ENCODE peak calls at places on chromosomes 7 and 10, in five cellular contexts. C is A549, U is nucleus accumbens, E is NCI-H2081 treated with DMSO at 0.1 percent for 48 hours, R is B cell. W is an unnamed sample.

GRCh38 chr10:89391882-89392756 is at the start of gene IFIT1:
- DNase-seq in C (peak), R (peak), U (peak), E (no peak), W (peak)

GRCh38 chr7:67022501-67022900 is 25.9 kb downstream of the TYW1 start:
- DNase-seq in E (no peak), U (no peak), C (no peak), R (no peak), W (no peak)

GRCh38 chr10:6204341-6205191 is 1.8 kb downstream of the PFKFB3 start:
- DNase-seq in R (peak), C (peak), U (no peak), E (no peak), W (no peak)

GRCh38 chr10:114714281-114714741 is 56.2 kb upstream of the ABLIM1 start:
- DNase-seq in E (no peak), U (peak), R (no peak), C (peak), W (no peak)

GRCh38 chr10:76675951-76676587 is 961.5 kb downstream of the KCNMA1 start:
- DNase-seq in C (no peak), E (no peak), R (no peak), U (peak), W (no peak)

GRCh38 chr7:65216469-65216868 is 157.2 kb upstream of the ZNF92 start:
- DNase-seq in E (peak), R (peak), C (peak), U (no peak), W (no peak)

GRCh38 chr7:105685099-105685609 is 103.9 kb upstream of the EFCAB10 start:
- DNase-seq in E (no peak), C (no peak), R (no peak), U (no peak), W (no peak)

GRCh38 chr7:108480311-108480710 is 24.1 kb upstream of the NRCAM start:
- DNase-seq in C (no peak), R (no peak), E (no peak), U (no peak), W (no peak)

GRCh38 chr10:6275022-6275997 is 72.6 kb downstream of the PFKFB3 start:
- DNase-seq in U (peak), C (peak), E (no peak), R (peak), W (peak)

GRCh38 chr10:104548090-104548489 is 93.0 kb upstream of the SORCS3 start:
- DNase-seq in E (no peak), U (no peak), R (no peak), C (no peak), W (no peak)

GRCh38 chr7:87934699-87935372 is 785 bp downstream of the ADAM22 start:
- DNase-seq in E (no peak), C (peak), U (peak), R (peak), W (peak)

GRCh38 chr7:148275359-148275890 is 315.1 kb upstream of the C7orf33 start:
- DNase-seq in U (no peak), R (no peak), C (no peak), E (no peak), W (no peak)

GRCh38 chr10:90930070-90930837 is 9.4 kb upstream of the ANKRD1 start:
- DNase-seq in R (no peak), U (no peak), C (peak), E (no peak), W (no peak)

GRCh38 chr7:135375908-135376699 is 133.8 kb downstream of the CNOT4 start:
- DNase-seq in U (no peak), E (no peak), R (no peak), C (no peak), W (no peak)

GRCh38 chr7:4856336-4857056 is 5.3 kb downstream of the PAPOLB start:
- DNase-seq in C (no peak), E (no peak), R (no peak), U (no peak), W (no peak)

GRCh38 chr10:78648256-78648860 is 420.4 kb upstream of the ZMIZ1 start:
- DNase-seq in R (no peak), U (no peak), C (no peak), E (no peak), W (no peak)

GRCh38 chr7:11548532-11548931 is 283.5 kb downstream of the THSD7A start:
- DNase-seq in C (no peak), R (no peak), E (no peak), U (no peak), W (no peak)

GRCh38 chr7:140697447-140698143 is 1.1 kb downstream of the NDUFB2 start:
- DNase-seq in C (no peak), R (no peak), U (no peak), E (no peak), W (no peak)

GRCh38 chr10:11225935-11226334 is 208.3 kb downstream of the CELF2 start:
- DNase-seq in E (no peak), R (peak), C (no peak), U (no peak), W (peak)

GRCh38 chr10:26792780-26793495 is 67.8 kb downstream of the ABI1 start:
- DNase-seq in U (no peak), R (no peak), E (no peak), C (no peak), W (no peak)

GRCh38 chr10:101002456-101002855 is 2.8 kb downstream of the LZTS2 start:
- DNase-seq in R (no peak), C (no peak), E (no peak), U (no peak), W (no peak)

GRCh38 chr10:117476281-117476680 is 66.3 kb upstream of the EMX2 start:
- DNase-seq in E (no peak), C (no peak), R (no peak), U (no peak), W (no peak)

GRCh38 chr10:113753020-113753692 is 1.7 kb downstream of the PLEKHS1 start:
- DNase-seq in E (no peak), U (no peak), R (no peak), C (no peak), W (no peak)

GRCh38 chr7:43302773-43303172 is 190.3 kb downstream of the HECW1 start:
- DNase-seq in U (no peak), E (no peak), C (no peak), R (no peak), W (no peak)

GRCh38 chr10:50322075-50322474 is 70.8 kb upstream of the ASAH2 start:
- DNase-seq in C (peak), R (no peak), E (no peak), U (no peak), W (no peak)

GRCh38 chr10:124217906-124218769 is 124.7 kb upstream of the CHST15 start:
- DNase-seq in E (no peak), R (no peak), C (no peak), U (no peak), W (no peak)

GRCh38 chr7:1542841-1543747 is 12.6 kb downstream of the MAFK start:
- DNase-seq in R (no peak), C (peak), U (no peak), E (no peak), W (peak)

GRCh38 chr7:132380065-132380464 is 196.2 kb downstream of the PLXNA4 start:
- DNase-seq in E (no peak), U (no peak), C (no peak), R (no peak), W (no peak)

GRCh38 chr7:7639847-7640220 is 718 bp upstream of the UMAD1 start:
- DNase-seq in U (no peak), E (no peak), R (peak), C (peak), W (no peak)

GRCh38 chr7:13641699-13642098 is 347.8 kb downstream of the ETV1 start:
- DNase-seq in U (no peak), E (no peak), R (no peak), C (peak), W (no peak)

GRCh38 chr10:102230264-102230860 is 4.3 kb downstream of the ELOVL3 start:
- DNase-seq in R (peak), C (peak), E (no peak), U (no peak), W (peak)